ENCODE peak calls at places on chromosomes 1 and 21, in five cellular contexts. F is heart left ventricle, D is endothelial cell, W is progenitor cell of endocrine pancreas, A is upper lobe of right lung. N is an unnamed sample.

GRCh38 chr1:105260018-105260417 is 1510.3 kb downstream of the AMY1C start:
- DNase-seq in A (no peak), W (no peak), F (no peak), D (no peak), N (no peak)

GRCh38 chr1:241932845-241933244 is 24.7 kb upstream of the BECN2 start:
- DNase-seq in A (no peak), W (no peak), F (no peak), D (peak; percentile 56), N (no peak)

GRCh38 chr1:210465150-210465549 is 136.4 kb downstream of the HHAT start:
- DNase-seq in D (no peak), F (no peak), A (no peak), W (no peak), N (no peak)

GRCh38 chr1:202084791-202085681 is 37.7 kb upstream of the GPR37L1 start:
- DNase-seq in D (no peak), W (no peak), F (no peak), A (no peak), N (no peak)

GRCh38 chr21:28962465-28962864 is 30.2 kb downstream of the LTN1 start:
- DNase-seq in W (no peak), A (no peak), F (no peak), D (no peak), N (no peak)

GRCh38 chr1:10764296-10764798 is 32.1 kb downstream of the CASZ1 start:
- DNase-seq in D (no peak), A (no peak), F (no peak), W (no peak), N (no peak)

GRCh38 chr1:151820940-151821339 is 10.7 kb downstream of the RORC start:
- DNase-seq in A (peak; percentile 62), W (no peak), F (no peak), D (no peak), N (no peak)

GRCh38 chr1:3983181-3983580 is 83.1 kb upstream of the C1orf174 start:
- DNase-seq in D (no peak), A (peak; percentile 32), W (no peak), F (no peak), N (no peak)

GRCh38 chr1:117312453-117313138 is 54.7 kb upstream of the MAN1A2 start:
- DNase-seq in A (no peak), D (no peak), W (no peak), F (no peak), N (no peak)

GRCh38 chr1:7450772-7451171 is 320.3 kb upstream of the VAMP3 start:
- DNase-seq in D (no peak), W (no peak), A (no peak), F (no peak), N (no peak)

GRCh38 chr1:160951443-160952128 is 3.0 kb downstream of the ITLN2 start:
- DNase-seq in W (peak; percentile 28), F (peak; percentile 17), A (peak; percentile 78), D (peak; percentile 71), N (no peak)

GRCh38 chr1:14662116-14662515 is 63.6 kb downstream of the KAZN start:
- DNase-seq in W (no peak), A (no peak), F (peak; percentile 39), D (no peak), N (no peak)

GRCh38 chr21:34861302-34861701 is 187.8 kb downstream of the RUNX1 start:
- DNase-seq in F (no peak), A (no peak), D (no peak), W (no peak), N (no peak)

GRCh38 chr21:34858559-34858958 is 189.8 kb downstream of the CLIC6 start:
- DNase-seq in A (no peak), W (no peak), D (no peak), F (no peak), N (no peak)

GRCh38 chr21:34859976-34860653 is 189.0 kb downstream of the RUNX1 start:
- DNase-seq in W (no peak), A (no peak), F (no peak), D (no peak), N (no peak)

GRCh38 chr21:34857122-34857713 is 188.4 kb downstream of the CLIC6 start:
- DNase-seq in A (no peak), F (no peak), D (no peak), W (no peak), N (no peak)

DNA sequence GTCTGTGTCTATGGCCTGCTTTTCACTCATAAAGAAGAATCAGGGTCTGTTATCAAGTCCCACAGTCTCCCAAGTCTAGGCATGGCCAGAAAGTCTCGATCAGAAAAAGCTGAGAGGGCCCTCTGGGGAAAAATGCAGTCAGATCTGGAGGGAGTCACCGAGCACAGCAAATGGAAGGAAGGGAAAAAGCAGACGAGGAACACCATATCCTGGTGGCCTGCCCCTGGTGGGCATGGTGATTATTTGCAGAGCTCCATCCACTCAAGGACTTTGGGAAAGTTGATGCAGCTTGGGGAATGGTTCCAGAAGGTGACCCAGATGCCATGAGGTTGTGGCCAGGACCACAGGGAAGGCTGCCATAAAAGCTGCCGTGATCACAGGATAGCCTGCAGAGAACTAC is 189.1 kb downstream of the CLIC6 start:
- DNase-seq in F (no peak), W (no peak), A (no peak), D (no peak), N (no peak)
- TF ChIP-seq CTCF in F (no peak), W (peak; percentile 40), A (no peak), D (peak; percentile 40), N (peak; percentile 43)

GRCh38 chr1:207454046-207454964 is at the start of gene CR2:
- DNase-seq in W (peak; percentile 66), A (peak; percentile 74), D (peak; percentile 33), F (peak; percentile 6), N (peak; percentile 67)
- TF ChIP-seq CTCF in W (peak; percentile 58), A (peak; percentile 27), D (no peak), F (no peak), N (peak; percentile 40)

GRCh38 chr1:87787551-87787950 is 458.9 kb downstream of the LMO4 start:
- DNase-seq in D (no peak), F (no peak), A (no peak), W (no peak), N (no peak)
- TF ChIP-seq CTCF in D (no peak), F (no peak), A (no peak), W (no peak), N (peak; percentile 25)

DNA sequence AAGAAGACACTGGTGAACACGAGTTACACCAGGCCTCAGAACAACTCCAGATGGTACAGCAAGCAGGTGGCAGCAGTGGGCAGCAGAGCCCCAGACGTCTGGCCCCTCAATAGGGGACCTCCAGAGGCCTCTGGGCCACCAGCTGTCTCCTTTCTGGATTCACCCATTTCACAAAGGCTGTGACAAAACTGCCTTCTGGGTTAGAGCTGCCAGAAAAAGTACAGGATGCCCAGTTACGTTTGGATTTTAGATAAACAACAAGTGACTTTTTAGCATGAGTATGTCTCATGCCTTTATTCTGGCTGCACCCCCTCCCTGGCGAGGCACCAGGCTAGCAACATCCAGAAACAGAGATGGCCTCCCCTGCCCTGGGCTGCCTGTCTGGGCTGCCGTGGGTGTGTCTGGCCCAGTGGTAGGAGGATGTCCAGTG is 30.1 kb downstream of the ITPKB start:
- DNase-seq in D (no peak), W (no peak), F (no peak), A (no peak), N (no peak)
- TF ChIP-seq CTCF in D (no peak), W (no peak), F (no peak), A (peak; percentile 22), N (no peak)

GRCh38 chr1:187920976-187921375 is 1092.2 kb downstream of the PLA2G4A start:
- DNase-seq in W (no peak), F (no peak), D (no peak), A (no peak), N (no peak)
- TF ChIP-seq CTCF in W (no peak), F (no peak), D (no peak), A (no peak), N (no peak)

DNA sequence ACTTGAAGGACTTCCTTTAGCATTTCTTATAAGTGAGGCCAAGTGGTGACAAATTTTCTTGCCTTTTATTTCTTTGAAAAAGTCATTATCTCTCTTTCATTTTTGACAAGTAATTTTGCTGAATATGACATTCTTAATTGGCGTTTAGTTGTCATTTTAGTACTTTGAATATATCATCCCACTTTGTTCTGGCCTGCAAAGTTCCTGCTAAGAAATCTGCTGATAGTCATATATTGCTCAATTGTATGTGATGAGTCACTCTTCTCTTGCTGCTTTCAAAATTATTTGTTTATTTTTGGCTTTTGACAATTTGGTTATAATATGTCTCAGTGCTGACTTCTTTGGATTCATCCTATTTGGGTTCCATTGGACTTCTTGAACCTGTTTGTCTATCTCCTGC is 312.6 kb downstream of the DUSP10 start:
- DNase-seq in W (no peak), F (no peak), A (no peak), D (no peak), N (no peak)
- TF ChIP-seq CTCF in W (no peak), F (no peak), A (no peak), D (no peak), N (no peak)

GRCh38 chr1:30427545-30427944 is 295.8 kb downstream of the MATN1 start:
- DNase-seq in D (no peak), F (peak; percentile 1), W (no peak), A (peak; percentile 2), N (peak; percentile 13)
- TF ChIP-seq CTCF in D (no peak), F (no peak), W (no peak), A (no peak), N (no peak)

DNA sequence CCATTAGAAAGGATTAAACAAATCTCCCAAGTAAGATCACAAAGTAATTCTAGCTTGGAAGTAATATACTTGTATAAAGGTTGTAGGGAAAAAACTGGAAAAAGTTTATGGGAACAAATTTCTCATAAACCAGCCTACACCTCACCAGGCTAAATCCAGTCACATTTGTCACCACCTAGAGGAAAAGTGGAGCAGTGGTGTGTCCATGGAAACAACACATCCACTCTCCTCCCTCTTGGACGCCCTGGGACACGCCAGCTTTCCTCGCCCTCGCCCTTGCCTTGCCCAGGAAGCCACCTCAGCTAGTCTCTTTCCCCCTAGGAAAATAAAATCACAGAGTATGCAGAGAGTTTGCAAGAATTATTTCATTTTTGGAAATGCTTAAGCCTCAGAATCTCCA is 2.2 kb downstream of the PALMD start:
- DNase-seq in D (no peak), A (peak; percentile 57), W (no peak), F (peak; percentile 84), N (no peak)
- TF ChIP-seq CTCF in D (no peak), A (peak; percentile 27), W (peak; percentile 37), F (peak; percentile 32), N (peak; percentile 43)

DNA sequence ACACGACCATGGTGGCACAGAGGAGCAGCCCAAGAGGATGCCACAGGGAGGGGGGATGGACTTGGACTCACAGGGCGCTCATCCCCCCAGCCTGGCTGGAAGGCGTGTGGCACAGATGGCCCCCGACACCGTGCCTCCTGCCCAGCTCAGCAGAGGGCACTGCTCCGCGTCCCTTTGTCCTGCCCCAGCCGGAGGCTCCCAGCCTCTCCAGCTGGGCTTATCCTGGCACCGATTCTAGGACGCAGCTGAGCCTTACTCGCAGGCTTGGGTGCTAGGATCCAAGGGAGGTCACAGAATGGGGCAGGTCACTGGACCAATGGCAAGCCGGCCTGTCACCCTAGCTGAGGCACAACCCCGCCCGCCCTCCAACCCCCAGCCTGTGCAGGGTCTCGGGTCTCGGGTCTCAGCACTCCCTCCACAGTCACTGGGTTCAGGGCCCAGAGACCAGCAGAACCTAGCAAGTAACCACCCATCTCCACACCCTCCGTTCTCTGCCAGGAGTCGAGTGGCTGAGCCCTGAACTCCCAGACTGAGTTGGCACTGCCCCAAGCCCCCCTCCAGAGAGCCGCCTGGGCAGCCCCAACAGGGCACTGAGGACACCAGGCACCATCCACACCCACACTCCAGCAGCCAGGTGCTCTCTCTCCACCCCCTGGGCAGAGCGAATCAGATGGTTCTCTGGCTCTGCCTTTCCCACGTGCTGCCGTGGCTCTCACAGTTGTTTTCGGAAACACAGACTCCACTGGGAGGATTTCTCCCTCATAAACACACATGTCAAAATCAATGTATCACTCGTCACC is 13.8 kb downstream of the WDR4 start:
- DNase-seq in A (peak; percentile 93), F (peak; percentile 66), D (no peak), W (no peak), N (no peak)
- TF ChIP-seq CTCF in A (no peak), F (no peak), D (no peak), W (no peak), N (no peak)

GRCh38 chr1:18200136-18200717 is 92.6 kb downstream of the IGSF21 start:
- DNase-seq in W (no peak), D (no peak), F (no peak), A (no peak), N (no peak)
- TF ChIP-seq CTCF in W (peak; percentile 29), D (peak; percentile 38), F (no peak), A (no peak), N (no peak)